ENCODE peak calls at places on chromosomes 13 and 19, in four cellular contexts. F is CD8-positive, alpha-beta T cell; J is A549; T is tibial nerve. S is an unnamed sample.

GRCh38 chr19:44345969-44346368 is 10.5 kb downstream of the ZNF112 start:
- DNase-seq in F (no peak), J (no peak), T (no peak), S (no peak)

GRCh38 chr13:90766503-90766902 is 581.0 kb upstream of the MIR17HG start:
- DNase-seq in T (no peak), F (no peak), J (no peak), S (no peak)

GRCh38 chr19:1082165-1082927 is 12.8 kb downstream of the POLR2E start:
- DNase-seq in F (peak; percentile 84), J (peak; percentile 91), T (no peak), S (no peak)

GRCh38 chr19:3968556-3969434 is 2.1 kb downstream of the DAPK3 start:
- DNase-seq in T (peak; percentile 86), J (peak; percentile 97), F (no peak), S (peak; percentile 99)

GRCh38 chr13:26074706-26075105 is 22.9 kb upstream of the SHISA2 start:
- DNase-seq in T (no peak), F (no peak), J (peak; percentile 12), S (peak; percentile 15)

GRCh38 chr19:28744943-28745342 is 468.0 kb downstream of the UQCRFS1 start:
- DNase-seq in T (no peak), F (no peak), J (no peak), S (no peak)

GRCh38 chr19:50328257-50329145 is 676 bp downstream of the KCNC3 start:
- DNase-seq in T (no peak), F (no peak), J (peak; percentile 57), S (no peak)

GRCh38 chr19:4430760-4431159 is 26.8 kb downstream of the UBXN6 start:
- DNase-seq in F (no peak), T (no peak), J (no peak), S (no peak)

GRCh38 chr19:4199699-4200293 is 17.3 kb downstream of the ANKRD24 start:
- DNase-seq in J (peak; percentile 51), F (no peak), T (no peak), S (no peak)

GRCh38 chr19:56660381-56661105 is 11.0 kb downstream of the ZNF835 start:
- DNase-seq in J (no peak), F (no peak), T (no peak), S (no peak)

GRCh38 chr19:51628153-51628939 is 1.9 kb downstream of the SIGLEC5 start:
- DNase-seq in T (no peak), J (no peak), F (no peak), S (no peak)

GRCh38 chr19:40217027-40217810 is 965 bp downstream of the TTC9B start:
- DNase-seq in F (no peak), T (no peak), J (peak; percentile 75), S (no peak)

GRCh38 chr13:96772426-96772825 is 221.8 kb downstream of the OXGR1 start:
- DNase-seq in F (no peak), T (no peak), J (no peak), S (no peak)

GRCh38 chr19:5782322-5782721 is 2.2 kb downstream of the PRR22 start:
- DNase-seq in F (no peak), J (no peak), T (no peak), S (no peak)

GRCh38 chr19:46610413-46610775 is 9.3 kb downstream of the CALM3 start:
- DNase-seq in F (no peak), T (no peak), J (no peak), S (no peak)

GRCh38 chr13:97026759-97027555 is 32.7 kb upstream of the OXGR1 start:
- DNase-seq in F (no peak), T (no peak), J (no peak), S (no peak)

GRCh38 chr13:32829676-32830091 is 186.5 kb upstream of the KL start:
- DNase-seq in F (no peak), J (peak; percentile 34), T (no peak), S (no peak)

GRCh38 chr19:3055741-3056453 is 6.4 kb downstream of the TLE5 start:
- DNase-seq in J (peak; percentile 78), T (no peak), F (no peak), S (no peak)

GRCh38 chr19:45968626-45969025 is 5.0 kb downstream of the NOVA2 start:
- DNase-seq in J (no peak), T (no peak), F (no peak), S (no peak)

GRCh38 chr13:94351292-94352000 is 128.0 kb downstream of the DCT start:
- DNase-seq in J (no peak), T (no peak), F (no peak), S (no peak)

GRCh38 chr19:41085748-41086415 is 2.4 kb upstream of the CYP2A13 start:
- DNase-seq in T (no peak), J (no peak), F (no peak), S (no peak)

GRCh38 chr13:40164137-40164536 is 502.3 kb downstream of the FOXO1 start:
- DNase-seq in J (peak; percentile 22), T (no peak), F (no peak), S (no peak)

GRCh38 chr19:40400521-40400920 is 10.5 kb upstream of the HIPK4 start:
- DNase-seq in F (no peak), T (no peak), J (no peak), S (no peak)

GRCh38 chr19:5360003-5360820 is 19.6 kb upstream of the PTPRS start:
- DNase-seq in T (no peak), F (no peak), J (no peak), S (no peak)

GRCh38 chr13:89695343-89696257 is 1651.9 kb upstream of the MIR17HG start:
- DNase-seq in T (peak; percentile 35), J (peak; percentile 39), F (no peak), S (peak; percentile 0)

GRCh38 chr13:61706899-61707298 is 291.2 kb upstream of the PCDH20 start:
- DNase-seq in J (no peak), T (no peak), F (no peak), S (no peak)

GRCh38 chr13:49443327-49443688 is 556 bp downstream of the CAB39L start:
- DNase-seq in F (no peak), J (peak; percentile 14), T (no peak), S (no peak)

GRCh38 chr13:26051231-26052135 is at the start of gene SHISA2:
- DNase-seq in F (peak; percentile 74), J (peak; percentile 14), T (no peak), S (no peak)

GRCh38 chr13:52405767-52406494 is at the start of gene THSD1:
- DNase-seq in F (peak; percentile 51), J (peak; percentile 54), T (peak; percentile 27), S (no peak)

GRCh38 chr13:33624740-33625139 is 193.2 kb upstream of the RFC3 start:
- DNase-seq in F (no peak), T (no peak), J (no peak), S (no peak)

GRCh38 chr13:34738251-34739170 is 203.6 kb upstream of the NBEA start:
- DNase-seq in T (no peak), J (no peak), F (no peak), S (no peak)

GRCh38 chr19:39996218-39996810 is 546 bp upstream of the ZNF546 start:
- DNase-seq in T (no peak), J (peak; percentile 69), F (no peak), S (peak; percentile 5)

GRCh38 chr13:27183561-27184147 is 12.0 kb upstream of the USP12 start:
- DNase-seq in T (no peak), F (no peak), J (peak; percentile 85), S (no peak)

GRCh38 chr13:25771641-25772478 is 280.0 kb downstream of the SHISA2 start:
- DNase-seq in T (no peak), F (no peak), J (no peak), S (no peak)

DNA sequence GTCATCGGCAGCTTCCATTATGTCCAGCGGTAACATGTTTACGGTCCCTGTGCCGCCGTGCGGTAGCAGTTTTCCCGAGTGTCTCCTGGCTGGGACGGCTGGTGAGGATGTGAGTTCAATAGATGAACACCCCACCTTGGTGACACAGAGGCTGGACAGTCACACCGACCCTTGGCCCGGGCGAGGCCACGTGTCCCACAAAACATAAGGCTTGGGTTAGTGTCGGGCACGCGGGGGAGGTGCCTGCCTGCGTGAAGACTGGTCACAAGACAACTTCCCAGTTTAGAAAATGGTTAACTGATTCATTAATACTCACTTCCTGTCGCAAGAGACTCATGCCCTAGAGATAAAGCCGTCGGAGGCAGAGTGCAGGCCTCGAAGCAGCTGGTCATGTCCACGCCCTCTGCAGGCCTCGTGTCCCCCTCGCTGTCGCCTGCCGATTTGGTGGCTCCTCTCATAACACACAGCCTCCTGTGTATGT is 17.2 kb downstream of the RASA3 start:
- DNase-seq in F (no peak), J (peak; percentile 61), T (no peak), S (no peak)
- TF ChIP-seq CTCF in F (no peak), J (no peak), T (no peak), S (peak; percentile 8)

DNA sequence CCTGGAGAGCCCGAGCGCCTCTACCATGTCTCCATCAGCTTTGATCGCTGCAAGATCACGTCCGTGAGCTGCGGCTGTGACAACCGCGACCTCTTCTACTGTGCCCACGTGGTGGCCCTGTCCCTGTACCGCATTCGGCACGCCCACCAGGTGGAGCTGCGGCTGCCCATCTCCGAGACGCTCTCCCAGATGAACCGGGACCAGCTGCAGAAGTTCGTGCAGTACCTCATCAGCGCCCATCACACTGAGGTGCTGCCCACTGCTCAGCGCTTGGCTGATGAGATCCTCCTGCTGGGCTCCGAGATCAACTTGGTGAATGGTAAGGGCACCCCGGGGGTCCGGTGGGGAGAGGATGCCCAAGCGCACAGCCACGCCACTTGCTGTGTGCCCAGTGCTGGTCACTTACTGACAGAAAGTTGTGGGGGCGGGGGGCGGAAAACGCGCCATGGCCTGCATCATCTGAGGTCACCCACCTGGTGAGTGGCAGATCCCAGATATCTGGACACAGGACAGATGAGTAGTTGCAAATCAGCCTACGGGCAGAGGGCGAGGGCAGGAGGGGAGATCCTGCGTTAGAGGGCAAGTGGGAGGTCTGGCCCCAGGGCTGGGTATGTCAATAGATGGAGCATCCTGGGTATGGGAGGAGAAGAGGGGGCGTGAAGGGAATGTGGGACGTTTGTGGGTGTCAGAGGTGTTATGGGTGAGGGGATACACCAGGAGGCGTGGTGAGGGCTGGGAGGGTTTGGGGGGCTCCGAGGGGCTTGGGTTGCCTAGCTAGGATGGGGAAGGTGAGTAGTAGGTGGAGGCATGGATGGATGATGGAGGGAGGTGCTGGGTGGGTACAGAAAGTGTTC is 9.8 kb downstream of the ZSWIM4 start:
- DNase-seq in F (no peak), J (no peak), T (no peak), S (no peak)
- TF ChIP-seq CTCF in F (no peak), J (no peak), T (no peak), S (peak; percentile 11)

DNA sequence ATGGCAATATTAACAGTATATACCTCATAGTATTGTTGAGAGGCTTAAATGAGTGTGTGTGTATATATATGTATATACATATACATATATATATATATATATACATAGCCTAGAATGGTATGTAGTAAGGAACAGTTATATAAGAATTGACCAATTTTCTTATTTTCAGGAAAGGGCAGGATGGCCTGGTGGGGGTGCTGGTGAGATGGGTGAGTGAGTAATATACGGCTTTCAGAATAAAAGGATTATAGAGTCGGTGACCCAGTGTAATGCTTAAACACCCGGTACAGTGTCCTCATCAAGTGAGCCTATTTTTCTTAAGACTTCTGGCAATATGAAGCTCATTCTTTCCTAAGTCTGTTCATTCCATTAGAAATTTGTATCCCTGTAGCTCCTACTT is 11.7 kb upstream of the FAM216B start:
- DNase-seq in J (no peak), T (no peak), F (no peak), S (no peak)
- TF ChIP-seq CTCF in J (no peak), T (no peak), F (no peak), S (no peak)

DNA sequence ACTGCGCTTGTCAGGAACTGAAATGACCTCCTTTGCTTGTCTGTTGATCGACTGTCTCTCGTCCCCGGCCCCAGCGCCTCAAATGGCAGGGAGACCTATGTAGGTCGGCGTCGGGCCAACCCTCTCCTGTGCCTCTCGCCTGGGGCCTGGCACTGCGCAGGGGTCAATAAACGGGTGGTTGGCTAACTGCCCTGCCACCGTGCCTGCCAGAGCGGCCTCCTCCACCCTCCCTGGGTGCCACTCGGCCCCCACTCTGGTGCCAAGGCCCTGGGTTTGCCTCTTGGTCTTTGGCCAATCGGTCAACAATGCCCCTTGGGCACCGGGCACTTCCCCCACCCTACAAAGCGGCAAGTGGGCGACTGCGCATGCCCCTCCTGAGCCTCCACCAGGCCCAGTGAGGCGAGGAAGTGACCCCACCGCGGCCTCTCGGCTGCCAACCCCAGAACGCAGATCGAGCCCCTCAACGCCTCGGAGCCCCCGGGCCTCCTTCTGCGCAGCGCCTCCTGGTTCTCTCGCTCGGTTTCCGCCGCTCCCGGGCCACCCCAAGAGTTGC is 1.1 kb downstream of the KEAP1 start:
- DNase-seq in T (peak; percentile 53), J (peak; percentile 80), F (peak; percentile 69), S (no peak)
- TF ChIP-seq CTCF in T (no peak), J (no peak), F (no peak), S (no peak)